ENCODE peak calls at places on chromosomes 3 and 15, in four cellular contexts. Y, K, C and A are unnamed samples.

GRCh38 chr15:23690015-23690414 is 2.9 kb upstream of the NDN start:
- DNase-seq in K (no peak), Y (no peak), C (no peak), A (no peak)

GRCh38 chr3:23966308-23966707 is 21.2 kb downstream of the NR1D2 start:
- DNase-seq in C (no peak), Y (no peak), K (no peak), A (no peak)

GRCh38 chr15:68789921-68790575 is 30.6 kb downstream of the ANP32A start:
- DNase-seq in K (no peak), C (no peak), Y (no peak), A (no peak)

GRCh38 chr3:144029769-144030168 is 58.1 kb downstream of the DIPK2A start:
- DNase-seq in Y (no peak), C (no peak), K (no peak), A (no peak)

GRCh38 chr3:195731356-195731960 is 10.7 kb downstream of the MUC20 start:
- DNase-seq in Y (no peak), C (no peak), K (no peak), A (no peak)

GRCh38 chr3:47722859-47723258 is 58.8 kb downstream of the SMARCC1 start:
- DNase-seq in Y (no peak), K (no peak), C (no peak), A (no peak)

GRCh38 chr3:4730734-4731133 is 237.6 kb downstream of the ITPR1 start:
- DNase-seq in K (no peak), C (no peak), Y (no peak), A (no peak)

GRCh38 chr3:32097768-32098167 is 8.7 kb upstream of the GPD1L start:
- DNase-seq in Y (no peak), K (no peak), C (no peak), A (no peak)

GRCh38 chr3:39718674-39719595 is 90.5 kb upstream of the MYRIP start:
- DNase-seq in K (no peak), C (no peak), Y (no peak), A (no peak)

GRCh38 chr15:67973846-67974245 is 80.3 kb upstream of the PIAS1 start:
- DNase-seq in Y (no peak), K (no peak), C (no peak), A (no peak)

GRCh38 chr3:28835751-28836150 is 445.1 kb upstream of the RBMS3 start:
- DNase-seq in Y (no peak), C (no peak), K (no peak), A (no peak)